ENCODE peak calls at places on chromosomes 16 and 17, in six cellular contexts. U is HL-60, M is colonic mucosa, A is HTR-8/SVneo, H is NCI-H1092, L is cardiac fibroblast. N is an unnamed sample.

GRCh38 chr17:16171613-16172012 is 43.7 kb downstream of the NCOR1 start:
- DNase-seq in U (no peak), M (peak; percentile 29), A (no peak), H (no peak), L (no peak), N (no peak)

GRCh38 chr17:49969134-49969759 is at the start of gene DLX4:
- DNase-seq in U (no peak), M (no peak), A (no peak), H (no peak), L (no peak), N (peak; percentile 52)

GRCh38 chr16:75265911-75266701 is 14.7 kb upstream of the BCAR1 start:
- DNase-seq in U (no peak), M (peak; percentile 66), A (peak; percentile 94), H (peak; percentile 45), L (peak; percentile 74), N (peak; percentile 99)

GRCh38 chr17:82088838-82089722 is 9.0 kb downstream of the FASN start:
- DNase-seq in U (no peak), M (no peak), A (no peak), H (no peak), L (no peak), N (no peak)

GRCh38 chr17:40547079-40547784 is 18.0 kb downstream of the CCR7 start:
- DNase-seq in U (no peak), M (no peak), A (no peak), H (peak; percentile 77), L (no peak), N (no peak)

GRCh38 chr17:78127240-78127887 is 1.2 kb downstream of the TMC6 start:
- DNase-seq in U (peak; percentile 83), M (peak; percentile 78), A (no peak), H (no peak), L (no peak), N (no peak)

GRCh38 chr17:38430316-38430715 is 2.1 kb downstream of the ARHGAP23 start:
- DNase-seq in U (no peak), M (no peak), A (no peak), H (no peak), L (peak; percentile 42), N (no peak)

GRCh38 chr16:4514606-4515005 is 24.0 kb downstream of the CDIP1 start:
- DNase-seq in U (no peak), M (no peak), A (no peak), H (no peak), L (no peak), N (no peak)

GRCh38 chr17:76048025-76048605 is 21.0 kb upstream of the EVPL start:
- DNase-seq in U (no peak), M (no peak), A (no peak), H (no peak), L (no peak), N (no peak)

GRCh38 chr16:24801761-24802302 is 43.9 kb upstream of the SLC5A11 start:
- DNase-seq in U (no peak), M (no peak), A (no peak), H (no peak), L (no peak), N (no peak)

GRCh38 chr17:61150686-61151299 is 248.8 kb upstream of the TBX2 start:
- DNase-seq in U (no peak), M (no peak), A (no peak), H (no peak), L (no peak), N (no peak)

GRCh38 chr17:76523084-76524037 is 14.1 kb downstream of the CYGB start:
- DNase-seq in U (no peak), M (peak; percentile 79), A (peak; percentile 92), H (no peak), L (peak; percentile 57), N (peak; percentile 94)

GRCh38 chr17:27756467-27757371 is 43.6 kb downstream of the NOS2 start:
- DNase-seq in U (peak; percentile 25), M (peak; percentile 58), A (no peak), H (peak; percentile 5), L (peak; percentile 62), N (no peak)

GRCh38 chr16:16861546-16861945 is 482.6 kb downstream of the NPIPA7 start:
- DNase-seq in U (no peak), M (peak; percentile 52), A (no peak), H (peak; percentile 23), L (peak; percentile 54), N (peak; percentile 53)

GRCh38 chr17:7445011-7445927 is at the start of gene CHRNB1:
- DNase-seq in U (no peak), M (peak; percentile 88), A (peak; percentile 88), H (no peak), L (peak; percentile 45), N (peak; percentile 91)

GRCh38 chr17:48738803-48739526 is 10.4 kb upstream of the HOXB13 start:
- DNase-seq in U (no peak), M (no peak), A (no peak), H (no peak), L (no peak), N (peak; percentile 28)